ENCODE peak calls at places on chromosomes 12 and 14, in four cellular contexts. Q, M, W and X are unnamed samples.

GRCh38 chr14:35806006-35806907 is 2.8 kb downstream of the RALGAPA1 start:
- DNase-seq in W (no peak), Q (no peak), M (no peak), X (no peak)

GRCh38 chr12:115322275-115322674 is 638.3 kb upstream of the TBX3 start:
- DNase-seq in M (no peak), W (no peak), Q (no peak), X (no peak)

GRCh38 chr14:66651536-66652220 is 143.7 kb downstream of the GPHN start:
- DNase-seq in W (no peak), Q (no peak), M (no peak), X (no peak)

GRCh38 chr12:109524466-109525278 is 47.2 kb downstream of the UBE3B start:
- DNase-seq in M (no peak), W (no peak), Q (no peak), X (no peak)

GRCh38 chr12:131943389-131943788 is 6.4 kb upstream of the EP400 start:
- DNase-seq in W (no peak), Q (no peak), M (no peak), X (no peak)

GRCh38 chr12:62256408-62257079 is 3.7 kb upstream of the USP15 start:
- DNase-seq in W (no peak), Q (no peak), M (no peak), X (no peak)

GRCh38 chr14:28294834-28295440 is 471.6 kb upstream of the FOXG1 start:
- DNase-seq in M (no peak), Q (no peak), W (no peak), X (peak)

GRCh38 chr12:59744564-59744963 is 148.7 kb downstream of the SLC16A7 start:
- DNase-seq in Q (no peak), W (no peak), M (no peak), X (no peak)

GRCh38 chr14:65791551-65791981 is 379.0 kb downstream of the FUT8 start:
- DNase-seq in W (no peak), M (no peak), Q (no peak), X (no peak)

GRCh38 chr14:81366259-81366658 is 33.9 kb downstream of the STON2 start:
- DNase-seq in Q (no peak), M (peak), W (no peak), X (no peak)

GRCh38 chr12:131390408-131391100 is 320.3 kb upstream of the SFSWAP start:
- DNase-seq in Q (no peak), M (peak), W (no peak), X (peak)

GRCh38 chr14:56949828-56950227 is 139.5 kb upstream of the OTX2 start:
- DNase-seq in M (no peak), W (no peak), Q (no peak), X (no peak)

GRCh38 chr12:50397122-50397650 is 777 bp upstream of the FAM186A start:
- DNase-seq in W (no peak), M (no peak), Q (no peak), X (no peak)

GRCh38 chr12:119693006-119693405 is 25.1 kb downstream of the PRKAB1 start:
- DNase-seq in Q (no peak), M (no peak), W (no peak), X (no peak)

GRCh38 chr12:75859868-75860267 is 171.7 kb downstream of the PHLDA1 start:
- DNase-seq in Q (no peak), M (no peak), W (no peak), X (no peak)

GRCh38 chr14:21539154-21539940 is 13.2 kb upstream of the SALL2 start:
- DNase-seq in W (no peak), M (no peak), Q (no peak), X (no peak)

GRCh38 chr14:55581011-55581806 is 1.2 kb downstream of the KTN1 start:
- DNase-seq in W (peak), Q (peak), M (peak), X (peak)

GRCh38 chr12:111170559-111170958 is 198.3 kb downstream of the PHETA1 start:
- DNase-seq in W (no peak), M (no peak), Q (no peak), X (no peak)

GRCh38 chr12:113002676-113003075 is 24.4 kb downstream of the OAS2 start:
- DNase-seq in W (no peak), M (no peak), Q (no peak), X (no peak)

GRCh38 chr12:113000433-113000832 is 22.1 kb downstream of the OAS2 start:
- DNase-seq in Q (no peak), W (no peak), M (no peak), X (no peak)

GRCh38 chr12:112998997-112999767 is 20.9 kb downstream of the OAS2 start:
- DNase-seq in W (no peak), Q (no peak), M (no peak), X (no peak)

GRCh38 chr12:113003631-113004030 is 25.3 kb downstream of the OAS2 start:
- DNase-seq in W (peak), Q (no peak), M (no peak), X (no peak)

DNA sequence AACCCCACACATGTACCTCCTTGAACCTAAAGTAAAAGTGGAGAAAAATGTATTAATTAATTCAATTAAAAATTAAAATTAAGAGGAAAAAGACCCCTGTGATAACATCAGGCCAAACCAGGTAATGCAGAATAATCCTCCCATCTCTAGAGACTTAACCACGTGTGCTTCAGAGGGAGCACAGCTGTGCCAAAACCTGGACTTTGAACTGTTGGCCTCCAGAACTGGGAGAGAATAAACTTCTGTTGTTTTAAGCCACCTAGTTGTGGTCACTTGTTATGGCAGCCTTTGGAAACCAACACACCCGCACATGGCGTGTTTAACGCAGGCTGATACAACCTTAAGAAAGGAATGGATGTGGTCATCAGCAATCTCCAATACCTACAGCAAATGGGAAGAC is 23.8 kb downstream of the OAS2 start:
- DNase-seq in M (peak), W (no peak), Q (no peak), X (no peak)
- TF ChIP-seq CTCF in M (no peak), W (no peak), Q (no peak), X (peak)

GRCh38 chr12:55425954-55426353 is at the start of gene OR6C76:
- DNase-seq in M (no peak), W (no peak), Q (no peak), X (no peak)

DNA sequence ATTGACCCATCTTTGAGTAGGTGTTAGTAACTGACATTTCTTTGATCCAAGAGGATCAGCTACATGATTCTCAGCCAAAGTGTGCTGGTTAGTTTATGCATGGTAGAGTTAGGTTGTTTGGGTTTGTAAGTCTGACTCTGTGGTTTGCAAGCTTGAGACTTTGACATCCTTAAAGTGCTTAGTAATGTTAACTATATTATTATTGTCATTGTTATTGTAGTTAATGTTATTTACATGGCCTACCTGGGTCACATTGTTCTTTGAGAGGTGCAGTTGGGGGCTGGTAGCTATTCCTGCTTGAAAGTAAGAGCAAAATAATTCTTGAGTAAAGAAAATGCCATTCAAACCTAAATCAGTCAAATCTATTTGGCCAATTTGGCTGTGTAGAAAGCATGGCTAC is 2.8 kb downstream of the OR6C76 start:
- DNase-seq in Q (no peak), W (no peak), M (no peak), X (no peak)
- TF ChIP-seq CTCF in Q (no peak), W (no peak), M (no peak), X (no peak)

GRCh38 chr12:68667286-68667685 is 19.5 kb upstream of the NUP107 start:
- DNase-seq in M (no peak), W (no peak), Q (no peak), X (no peak)

GRCh38 chr12:68667896-68668295 is 18.9 kb upstream of the NUP107 start:
- DNase-seq in Q (no peak), W (no peak), M (no peak), X (peak)

DNA sequence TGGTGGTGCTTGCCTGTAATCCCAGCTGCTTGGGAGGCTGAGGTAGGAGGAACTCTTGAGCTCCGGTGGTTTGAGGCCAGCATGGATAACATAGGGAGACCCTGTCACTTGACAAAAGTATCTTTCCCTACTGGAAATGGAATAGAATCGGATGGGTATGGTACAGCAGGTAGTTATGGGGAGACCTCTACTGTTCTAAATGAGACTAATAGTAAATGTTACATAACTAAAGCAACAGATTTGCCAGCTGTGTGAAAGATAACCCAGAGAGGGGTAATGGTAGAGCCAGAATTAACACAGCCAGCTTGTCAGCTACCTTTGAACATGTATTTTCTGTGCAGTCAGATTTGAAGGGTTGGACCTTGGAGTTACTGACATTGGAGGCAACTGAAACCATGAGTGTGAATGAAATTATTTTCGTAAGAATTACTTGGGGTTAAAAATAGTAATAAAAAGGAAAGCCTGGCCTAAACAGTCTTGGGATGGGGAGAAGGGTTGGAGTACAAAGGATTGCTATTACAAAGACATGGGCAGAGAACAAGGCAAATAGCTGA is 21.7 kb upstream of the NUP107 start:
- DNase-seq in Q (no peak), W (no peak), M (no peak), X (no peak)
- TF ChIP-seq CTCF in Q (peak), W (no peak), M (no peak), X (no peak)

GRCh38 chr12:39919790-39920189 is 186.1 kb downstream of the SLC2A13 start:
- DNase-seq in W (no peak), M (no peak), Q (no peak), X (no peak)
- TF ChIP-seq CTCF in W (no peak), M (no peak), Q (no peak), X (no peak)